ENCODE peak calls at places on chromosomes 12 and 14, in six cellular contexts. V is NCI-H2081; Y is NCI-H524; D is naive thymus-derived CD8-positive, alpha-beta T cell; M is fibroblast of the aortic adventitia; B is AG10803. E is an unnamed sample.

GRCh38 chr12:6426882-6427671 is 17.7 kb upstream of the CD27 start:
- DNase-seq in V (no peak), Y (no peak), D (peak), M (no peak), B (no peak), E (no peak)

GRCh38 chr12:131072446-131073230 is 118.9 kb downstream of the ADGRD1 start:
- DNase-seq in V (no peak), Y (no peak), D (no peak), M (no peak), B (no peak), E (no peak)

GRCh38 chr12:82919365-82920054 is 232.8 kb downstream of the TMTC2 start:
- DNase-seq in V (no peak), Y (no peak), D (no peak), M (no peak), B (no peak), E (no peak)

GRCh38 chr12:120321382-120322202 is 6.0 kb downstream of the PLA2G1B start:
- DNase-seq in V (no peak), Y (no peak), D (no peak), M (no peak), B (no peak), E (no peak)

GRCh38 chr12:71415336-71416231 is 24.0 kb upstream of the LGR5 start:
- DNase-seq in V (peak), Y (peak), D (no peak), M (peak), B (peak), E (no peak)

GRCh38 chr14:34030864-34031263 is 80.0 kb upstream of the EGLN3 start:
- DNase-seq in V (no peak), Y (peak), D (no peak), M (peak), B (peak), E (no peak)

GRCh38 chr12:79725987-79726386 is 35.2 kb upstream of the PAWR start:
- DNase-seq in V (no peak), Y (no peak), D (no peak), M (peak), B (peak), E (peak)

GRCh38 chr12:71092290-71092689 is 65.5 kb downstream of the TSPAN8 start:
- DNase-seq in V (no peak), Y (no peak), D (no peak), M (no peak), B (no peak), E (no peak)

GRCh38 chr12:14393736-14394135 is 28.3 kb downstream of the ATF7IP start:
- DNase-seq in V (no peak), Y (no peak), D (no peak), M (peak), B (no peak), E (no peak)

GRCh38 chr14:54257424-54257823 is 139.4 kb upstream of the CDKN3 start:
- DNase-seq in V (no peak), Y (no peak), D (no peak), M (no peak), B (peak), E (no peak)

GRCh38 chr12:124174406-124174805 is 120.5 kb upstream of the RFLNA start:
- DNase-seq in V (no peak), Y (no peak), D (no peak), M (no peak), B (peak), E (no peak)

GRCh38 chr12:6957741-6958608 is 6.8 kb downstream of the PTPN6 start:
- DNase-seq in V (no peak), Y (no peak), D (no peak), M (no peak), B (no peak), E (no peak)

GRCh38 chr14:54317396-54317795 is 79.4 kb upstream of the CDKN3 start:
- DNase-seq in V (no peak), Y (no peak), D (no peak), M (no peak), B (no peak), E (no peak)

GRCh38 chr14:39097159-39097558 is 5.9 kb downstream of the SEC23A start:
- DNase-seq in V (no peak), Y (no peak), D (no peak), M (peak), B (no peak), E (no peak)

GRCh38 chr12:53599579-53599978 is 26.6 kb downstream of the ATF7 start:
- DNase-seq in V (no peak), Y (no peak), D (no peak), M (no peak), B (no peak), E (no peak)

GRCh38 chr12:447132-447531 is 12.6 kb upstream of the B4GALNT3 start:
- DNase-seq in V (no peak), Y (no peak), D (no peak), M (no peak), B (no peak), E (no peak)

GRCh38 chr14:36519431-36520321 is at the start of gene NKX2-1:
- DNase-seq in V (peak), Y (peak), D (no peak), M (no peak), B (no peak), E (no peak)

GRCh38 chr14:68789002-68789797 is 3.7 kb downstream of the ZFP36L1 start:
- DNase-seq in V (peak), Y (peak), D (peak), M (peak), B (peak), E (no peak)

E was measured in epithelial cell of prostate.